ENCODE peak calls at places on chromosomes 4 and X, in seven cellular contexts. N, I, T, V, K, L and U are unnamed samples.

GRCh38 chr4:2354760-2355159 is 63.7 kb downstream of the ZFYVE28 start:
- DNase-seq in N (no peak), I (peak), T (no peak), V (no peak), K (no peak), L (no peak), U (no peak)

GRCh38 chrX:134512566-134512965 is 52.6 kb downstream of the HPRT1 start:
- DNase-seq in N (no peak), I (peak), T (peak), V (no peak), K (no peak), L (no peak), U (no peak)

GRCh38 chr4:108099838-108100237 is 68.9 kb downstream of the LEF1 start:
- DNase-seq in N (no peak), I (no peak), T (no peak), V (no peak), K (no peak), L (no peak), U (no peak)

GRCh38 chr4:108619372-108620100 is 840 bp upstream of the RPL34 start:
- DNase-seq in N (no peak), I (no peak), T (peak), V (no peak), K (peak), L (no peak), U (no peak)

GRCh38 chr4:154497901-154498300 is 6.3 kb upstream of the DCHS2 start:
- DNase-seq in N (peak), I (no peak), T (no peak), V (no peak), K (no peak), L (no peak), U (no peak)

GRCh38 chrX:122238801-122239200 is 945.3 kb upstream of the GRIA3 start:
- DNase-seq in N (no peak), I (no peak), T (no peak), V (no peak), K (no peak), L (no peak), U (no peak)

GRCh38 chr4:7960790-7961655 is 21.4 kb upstream of the AFAP1 start:
- DNase-seq in N (peak), I (peak), T (no peak), V (peak), K (no peak), L (peak), U (no peak)

GRCh38 chrX:650274-650673 is 19.7 kb downstream of the SHOX start:
- DNase-seq in N (no peak), I (no peak), T (no peak), V (no peak), K (no peak), L (no peak), U (no peak)

DNA sequence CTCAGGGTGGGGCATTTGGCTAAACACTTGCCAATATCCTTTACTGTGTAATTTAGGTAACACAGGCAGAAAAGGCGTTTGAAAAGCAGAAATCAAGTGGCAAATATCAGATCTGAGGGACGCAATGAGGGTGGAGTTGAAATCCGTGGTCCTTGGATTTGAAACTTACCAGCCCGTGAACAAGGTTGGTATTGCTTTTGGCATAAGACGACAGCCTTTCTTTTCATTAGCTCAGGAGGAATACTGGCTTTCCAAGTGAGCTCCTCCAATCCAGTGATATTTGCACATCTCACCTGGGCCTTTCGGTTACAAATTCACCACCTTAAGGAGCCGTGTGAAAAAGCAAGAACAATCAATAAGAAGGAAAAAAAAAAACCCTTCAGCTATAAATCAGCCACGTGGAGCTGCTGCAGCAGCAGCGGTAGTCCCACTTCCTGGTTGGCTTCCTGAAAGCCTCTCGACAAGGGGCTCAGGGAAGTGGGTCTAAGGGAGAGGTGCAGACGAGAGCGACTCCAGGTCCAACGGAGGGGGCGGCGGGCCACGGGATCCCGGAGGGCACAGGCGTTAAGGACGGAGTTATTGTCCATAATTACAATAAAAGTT is 717 bp upstream of the GALNT7 start:
- DNase-seq in N (no peak), I (peak), T (peak), V (peak), K (peak), L (no peak), U (peak)
- TF ChIP-seq POLR2AphosphoS5 in N (no peak), I (no peak), T (no peak), V (no peak), K (no peak), L (no peak), U (no peak)

GRCh38 chr4:14478504-14478903 is 523.8 kb upstream of the CPEB2 start:
- DNase-seq in N (no peak), I (no peak), T (peak), V (no peak), K (no peak), L (no peak), U (no peak)
- TF ChIP-seq CTCF in N (no peak), I (no peak), T (peak), V (no peak), K (no peak), L (no peak), U (no peak)

DNA sequence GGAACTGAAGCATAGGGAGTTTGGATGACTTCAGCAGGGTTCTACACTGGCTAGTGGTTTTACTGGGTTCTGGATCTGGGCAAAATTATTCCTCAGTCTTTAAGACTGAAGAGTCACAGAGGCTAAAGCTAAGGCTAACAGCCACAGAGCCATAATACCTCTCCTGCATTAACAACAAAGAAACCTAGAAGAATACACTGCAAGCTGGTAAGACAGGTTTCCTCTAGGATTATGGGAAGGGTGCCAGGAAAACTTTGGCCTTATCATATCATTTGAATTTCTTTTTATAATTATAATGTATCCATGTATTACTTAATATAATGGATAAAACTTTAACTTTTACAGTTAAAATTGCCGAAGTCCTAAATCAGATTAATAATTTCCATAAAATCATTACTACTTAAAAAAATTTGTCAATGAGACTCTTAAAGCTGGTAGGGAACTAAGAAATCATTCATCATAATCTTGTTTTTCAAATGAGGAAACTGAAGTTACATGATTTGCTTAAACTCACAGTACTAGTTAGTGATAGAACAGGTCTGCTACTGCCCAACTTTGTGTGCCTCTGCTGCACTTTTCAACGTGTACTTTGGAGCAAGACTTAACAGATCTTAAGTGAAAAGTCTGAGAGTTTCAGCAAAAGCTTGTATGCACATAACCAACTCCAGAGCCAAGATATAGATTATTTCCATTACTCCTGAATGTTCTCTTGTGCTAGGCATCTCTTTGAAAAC is 24.2 kb upstream of the PGRMC2 start:
- DNase-seq in N (no peak), I (no peak), T (no peak), V (peak), K (no peak), L (no peak), U (no peak)
- H3K4me3 ChIP-seq in N (no peak), I (no peak), T (no peak), V (no peak), K (no peak), L (no peak), U (no peak)

GRCh38 chr4:1209821-1210220 is 37.4 kb upstream of the SPON2 start:
- DNase-seq in N (no peak), I (peak), T (peak), V (no peak), K (peak), L (no peak), U (peak)
- TF ChIP-seq POLR2AphosphoS5 in N (peak), I (no peak), T (no peak), V (no peak), K (no peak), L (no peak), U (peak)

GRCh38 chr4:64538219-64538618 is 129.0 kb upstream of the TECRL start:
- DNase-seq in N (no peak), I (no peak), T (peak), V (no peak), K (no peak), L (no peak), U (no peak)
- TF ChIP-seq CTCF in N (no peak), I (no peak), T (peak), V (no peak), K (no peak), L (no peak), U (no peak)

GRCh38 chr4:113743690-113744089 is 17.8 kb downstream of the CAMK2D start:
- DNase-seq in N (no peak), I (no peak), T (no peak), V (no peak), K (no peak), L (no peak), U (no peak)

GRCh38 chr4:113744667-113745241 is 16.8 kb downstream of the CAMK2D start:
- DNase-seq in N (no peak), I (no peak), T (no peak), V (no peak), K (no peak), L (no peak), U (no peak)

GRCh38 chr4:113741971-113742370 is 19.6 kb downstream of the CAMK2D start:
- DNase-seq in N (no peak), I (no peak), T (no peak), V (no peak), K (no peak), L (no peak), U (no peak)

GRCh38 chr4:113740857-113741379 is 20.6 kb downstream of the CAMK2D start:
- DNase-seq in N (no peak), I (no peak), T (no peak), V (no peak), K (no peak), L (no peak), U (no peak)

DNA sequence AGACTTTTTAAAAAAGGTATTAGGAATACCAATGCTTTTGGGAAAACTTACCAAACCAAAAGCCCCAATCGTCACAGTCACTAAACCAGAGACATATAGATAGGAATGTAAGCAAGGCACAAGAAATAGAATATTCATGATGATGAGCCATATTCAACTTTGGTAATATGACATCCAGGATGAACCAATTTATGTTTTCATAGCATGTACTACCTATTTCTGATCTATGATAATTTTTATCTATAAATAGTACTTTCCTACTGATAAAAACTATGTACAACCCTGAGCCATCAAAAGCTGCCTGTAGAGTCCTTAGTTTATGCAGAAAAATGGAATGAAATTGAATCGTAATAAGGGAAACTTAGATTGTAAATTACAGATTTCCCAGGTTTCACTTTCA is 18.9 kb downstream of the CAMK2D start:
- DNase-seq in N (no peak), I (no peak), T (no peak), V (no peak), K (no peak), L (no peak), U (no peak)
- H3K4me3 ChIP-seq in N (no peak), I (no peak), T (no peak), V (no peak), K (no peak), L (no peak), U (no peak)

GRCh38 chr4:112287258-112287873 is 1.7 kb upstream of the TIFA start:
- DNase-seq in N (no peak), I (no peak), T (no peak), V (no peak), K (no peak), L (no peak), U (no peak)
- TF ChIP-seq POLR2AphosphoS5 in N (no peak), I (no peak), T (no peak), V (no peak), K (no peak), L (peak), U (no peak)

GRCh38 chrX:26445288-26445687 is 229.3 kb downstream of the MAGEB5 start:
- DNase-seq in N (no peak), I (no peak), T (no peak), V (no peak), K (no peak), L (no peak), U (no peak)

GRCh38 chrX:26442340-26442739 is 226.4 kb downstream of the MAGEB5 start:
- DNase-seq in N (no peak), I (peak), T (peak), V (no peak), K (no peak), L (no peak), U (no peak)
- TF ChIP-seq CTCF in N (no peak), I (no peak), T (peak), V (peak), K (no peak), L (peak), U (no peak)